ENCODE peak calls at places on chromosomes 13 and 19, in nine cellular contexts. V is GM04504, I is osteocyte, K is HAP-1, H is thoracic aorta, D is T-helper 1 cell, J is NCI-H2171, T is A549, Z is globus pallidus. C is an unnamed sample.

GRCh38 chr19:51325161-51325979 is 13.9 kb downstream of the IGLON5 start:
- DNase-seq in V (no peak), I (no peak), K (no peak), H (no peak), D (no peak), J (no peak), T (no peak), Z (no peak), C (no peak)

GRCh38 chr19:8366961-8367326 is 3.0 kb downstream of the ANGPTL4 start:
- DNase-seq in V (peak; percentile 17), I (no peak), K (no peak), H (no peak), D (no peak), J (no peak), T (no peak), Z (no peak), C (no peak)

GRCh38 chr19:3760871-3761361 is 576 bp downstream of the APBA3 start:
- DNase-seq in V (no peak), I (no peak), K (no peak), H (no peak), D (no peak), J (no peak), T (no peak), Z (no peak), C (no peak)

GRCh38 chr13:34611678-34612077 is 330.4 kb upstream of the NBEA start:
- DNase-seq in V (no peak), I (no peak), K (no peak), H (no peak), D (no peak), J (no peak), T (no peak), Z (no peak), C (no peak)

GRCh38 chr19:8334458-8335342 is 8.4 kb downstream of the KANK3 start:
- DNase-seq in V (no peak), I (no peak), K (peak; percentile 70), H (no peak), D (peak; percentile 8), J (peak; percentile 66), T (peak; percentile 84), Z (no peak), C (no peak)

GRCh38 chr13:51453308-51453958 is 597 bp upstream of the INTS6 start:
- DNase-seq in V (peak; percentile 50), I (no peak), K (peak; percentile 88), H (peak; percentile 47), D (peak; percentile 76), J (peak; percentile 82), T (no peak), Z (peak; percentile 78), C (no peak)

GRCh38 chr19:7992575-7992974 is 12.9 kb downstream of the ELAVL1 start:
- DNase-seq in V (no peak), I (no peak), K (no peak), H (no peak), D (no peak), J (no peak), T (no peak), Z (no peak), C (no peak)

GRCh38 chr19:48330012-48330681 is 4.8 kb downstream of the EMP3 start:
- DNase-seq in V (no peak), I (no peak), K (peak; percentile 95), H (no peak), D (peak; percentile 80), J (peak; percentile 95), T (no peak), Z (peak; percentile 94), C (peak; percentile 52)

GRCh38 chr13:113422790-113423189 is 30.5 kb downstream of the ADPRHL1 start:
- DNase-seq in V (no peak), I (no peak), K (no peak), H (no peak), D (no peak), J (no peak), T (no peak), Z (no peak), C (no peak)

GRCh38 chr13:40341086-40341471 is 325.4 kb downstream of the FOXO1 start:
- DNase-seq in V (no peak), I (no peak), K (no peak), H (no peak), D (no peak), J (no peak), T (no peak), Z (no peak), C (no peak)

GRCh38 chr13:66323695-66324094 is 906.4 kb downstream of the PCDH9 start:
- DNase-seq in V (no peak), I (no peak), K (no peak), H (no peak), D (no peak), J (no peak), T (no peak), Z (no peak), C (no peak)

GRCh38 chr19:12159773-12160414 is 3.0 kb upstream of the ZNF136 start:
- DNase-seq in V (no peak), I (no peak), K (no peak), H (no peak), D (no peak), J (no peak), T (no peak), Z (no peak), C (no peak)

GRCh38 chr19:44772969-44773368 is 4.7 kb upstream of the CBLC start:
- DNase-seq in V (no peak), I (no peak), K (no peak), H (no peak), D (no peak), J (no peak), T (no peak), Z (no peak), C (no peak)

GRCh38 chr19:2475702-2476450 is at the start of gene GADD45B:
- DNase-seq in V (peak; percentile 96), I (peak; percentile 99), K (peak; percentile 99), H (peak; percentile 89), D (peak; percentile 94), J (peak; percentile 91), T (peak; percentile 96), Z (peak; percentile 97), C (peak; percentile 95)

GRCh38 chr13:27789495-27790303 is 2.6 kb upstream of the GSX1 start:
- DNase-seq in V (no peak), I (no peak), K (no peak), H (no peak), D (no peak), J (no peak), T (no peak), Z (no peak), C (no peak)

GRCh38 chr13:105611424-105611823 is 924.0 kb downstream of the EFNB2 start:
- DNase-seq in V (no peak), I (no peak), K (no peak), H (no peak), D (no peak), J (no peak), T (no peak), Z (no peak), C (no peak)

GRCh38 chr19:46629546-46630025 is 4.7 kb upstream of the PTGIR start:
- DNase-seq in V (no peak), I (no peak), K (no peak), H (no peak), D (no peak), J (no peak), T (no peak), Z (no peak), C (no peak)

GRCh38 chr19:18098891-18099622 is 1.5 kb downstream of the MAST3 start:
- DNase-seq in V (no peak), I (no peak), K (peak; percentile 35), H (no peak), D (peak; percentile 42), J (no peak), T (no peak), Z (no peak), C (no peak)

GRCh38 chr19:38539751-38540150 is 78.0 kb downstream of the MAP4K1 start:
- DNase-seq in V (no peak), I (no peak), K (no peak), H (no peak), D (no peak), J (no peak), T (no peak), Z (no peak), C (no peak)

GRCh38 chr13:30654430-30654829 is 36.7 kb downstream of the USPL1 start:
- DNase-seq in V (no peak), I (no peak), K (no peak), H (no peak), D (no peak), J (no peak), T (no peak), Z (no peak), C (no peak)

GRCh38 chr13:36344886-36345437 is 1.2 kb downstream of the SPART start:
- DNase-seq in V (no peak), I (no peak), K (peak; percentile 37), H (no peak), D (no peak), J (no peak), T (no peak), Z (peak; percentile 46), C (no peak)

GRCh38 chr13:74110053-74110452 is 24.2 kb downstream of the KLF12 start:
- DNase-seq in V (no peak), I (no peak), K (no peak), H (no peak), D (no peak), J (no peak), T (peak; percentile 14), Z (no peak), C (no peak)

GRCh38 chr19:15788594-15789270 is 1.3 kb downstream of the OR10H5 start:
- DNase-seq in V (no peak), I (no peak), K (no peak), H (no peak), D (no peak), J (no peak), T (no peak), Z (no peak), C (no peak)

GRCh38 chr13:49533586-49534269 is 38.0 kb downstream of the PHF11 start:
- DNase-seq in V (no peak), I (no peak), K (no peak), H (no peak), D (no peak), J (no peak), T (no peak), Z (no peak), C (no peak)

GRCh38 chr13:23630349-23631093 is 60.3 kb downstream of the TNFRSF19 start:
- DNase-seq in V (no peak), I (no peak), K (peak; percentile 57), H (no peak), D (no peak), J (no peak), T (no peak), Z (no peak), C (no peak)

GRCh38 chr13:46489586-46490023 is 63.4 kb upstream of the LRCH1 start:
- DNase-seq in V (peak; percentile 67), I (no peak), K (no peak), H (peak; percentile 62), D (no peak), J (no peak), T (no peak), Z (no peak), C (peak; percentile 7)

GRCh38 chr13:40120781-40121180 is 465.3 kb downstream of the COG6 start:
- DNase-seq in V (no peak), I (no peak), K (peak; percentile 21), H (no peak), D (no peak), J (no peak), T (no peak), Z (no peak), C (no peak)

GRCh38 chr13:32849369-32849768 is 166.9 kb upstream of the KL start:
- DNase-seq in V (no peak), I (peak; percentile 67), K (no peak), H (no peak), D (no peak), J (no peak), T (no peak), Z (no peak), C (no peak)

GRCh38 chr19:11375143-11375948 is 880 bp downstream of the SWSAP1 start:
- DNase-seq in V (no peak), I (no peak), K (peak; percentile 79), H (no peak), D (peak; percentile 69), J (no peak), T (no peak), Z (no peak), C (peak; percentile 42)

GRCh38 chr13:65456150-65456912 is 1773.8 kb downstream of the PCDH9 start:
- DNase-seq in V (no peak), I (no peak), K (no peak), H (no peak), D (no peak), J (no peak), T (no peak), Z (no peak), C (no peak)